ENCODE peak calls at places on chromosomes 5 and 9, in eight cellular contexts. R, J, P, U, A, Y, O and M are unnamed samples.

GRCh38 chr5:13955896-13956295 is 11.4 kb upstream of the DNAH5 start:
- DNase-seq in R (no peak), J (no peak), P (peak; percentile 11), U (no peak), A (no peak), Y (no peak), O (no peak), M (peak; percentile 70)

GRCh38 chr5:28408186-28408585 is 1369.8 kb upstream of the CDH9 start:
- DNase-seq in R (no peak), J (no peak), P (no peak), U (no peak), A (no peak), Y (no peak), O (no peak), M (no peak)

GRCh38 chr5:151222769-151223446 is 984 bp downstream of the CCDC69 start:
- DNase-seq in R (peak; percentile 85), J (no peak), P (no peak), U (no peak), A (no peak), Y (peak; percentile 74), O (peak; percentile 27), M (no peak)

GRCh38 chr5:172744106-172745104 is 26.6 kb downstream of the DUSP1 start:
- DNase-seq in R (no peak), J (no peak), P (no peak), U (no peak), A (peak; percentile 64), Y (peak; percentile 86), O (no peak), M (no peak)

GRCh38 chr5:117533792-117534191 is 959.2 kb upstream of the SEMA6A start:
- DNase-seq in R (no peak), J (no peak), P (no peak), U (no peak), A (no peak), Y (no peak), O (no peak), M (no peak)

GRCh38 chr5:2797981-2798380 is 46.5 kb upstream of the IRX2 start:
- DNase-seq in R (no peak), J (no peak), P (peak; percentile 13), U (no peak), A (no peak), Y (no peak), O (no peak), M (no peak)

GRCh38 chr9:29830815-29831214 is 2257.5 kb upstream of the C9orf72 start:
- DNase-seq in R (peak; percentile 58), J (peak; percentile 63), P (no peak), U (no peak), A (no peak), Y (no peak), O (peak; percentile 72), M (no peak)

GRCh38 chr5:139457653-139458306 is 4.8 kb downstream of the ECSCR start:
- DNase-seq in R (no peak), J (no peak), P (no peak), U (no peak), A (no peak), Y (no peak), O (no peak), M (no peak)

GRCh38 chr5:119063579-119064379 is 7.1 kb upstream of the DMXL1 start:
- DNase-seq in R (peak; percentile 87), J (no peak), P (peak; percentile 17), U (no peak), A (no peak), Y (no peak), O (peak; percentile 24), M (peak; percentile 41)

GRCh38 chr5:8730194-8730593 is 815.7 kb downstream of the SEMA5A start:
- DNase-seq in R (no peak), J (no peak), P (peak; percentile 86), U (no peak), A (no peak), Y (no peak), O (no peak), M (peak; percentile 75)

GRCh38 chr5:172504736-172505402 is 50.5 kb upstream of the SH3PXD2B start:
- DNase-seq in R (no peak), J (no peak), P (no peak), U (no peak), A (no peak), Y (no peak), O (no peak), M (no peak)

GRCh38 chr5:181124526-181124925 is 6.4 kb downstream of the OR2V1 start:
- DNase-seq in R (no peak), J (no peak), P (no peak), U (no peak), A (no peak), Y (no peak), O (no peak), M (no peak)